ENCODE peak calls at places on chromosome 7, in ten cellular contexts. One of them, this sample, is unnamed.

GRCh38 chr7:2663121-2663886 is 24.7 kb upstream of the AMZ1 start:
- DNase-seq in AG09309: no peak
- DNase-seq in immature natural killer cell: no peak
- DNase-seq in uterus: no peak
- DNase-seq in aorta: peak
- DNase-seq in HuH-7: no peak
- DNase-seq in GM23248: no peak
- DNase-seq in activated CD4-positive, alpha-beta T cell treated with anti-CD3 and anti-CD28 coated beads, Interleukin-2, amount 10 ng/mL, durations not matched to agents 7 days and 5 days: no peak
- DNase-seq in H1: no peak
- DNase-seq in T follicular helper cell: no peak
- DNase-seq in this sample: no peak

GRCh38 chr7:156147771-156148504 is 335.7 kb upstream of the SHH start:
- DNase-seq in GM23248: no peak
- DNase-seq in AG09309: no peak
- DNase-seq in HuH-7: no peak
- DNase-seq in immature natural killer cell: no peak
- DNase-seq in H1: no peak
- DNase-seq in uterus: no peak
- DNase-seq in activated CD4-positive, alpha-beta T cell treated with anti-CD3 and anti-CD28 coated beads, Interleukin-2, amount 10 ng/mL, durations not matched to agents 7 days and 5 days: no peak
- DNase-seq in aorta: no peak
- DNase-seq in T follicular helper cell: no peak
- DNase-seq in this sample: no peak

GRCh38 chr7:17304926-17305325 is 6.5 kb downstream of the AHR start:
- DNase-seq in H1: no peak
- DNase-seq in aorta: no peak
- DNase-seq in immature natural killer cell: no peak
- DNase-seq in GM23248: peak
- DNase-seq in uterus: no peak
- DNase-seq in activated CD4-positive, alpha-beta T cell treated with anti-CD3 and anti-CD28 coated beads, Interleukin-2, amount 10 ng/mL, durations not matched to agents 7 days and 5 days: no peak
- DNase-seq in HuH-7: no peak
- DNase-seq in T follicular helper cell: no peak
- DNase-seq in AG09309: peak
- DNase-seq in this sample: no peak

GRCh38 chr7:115724400-115725056 is 306.0 kb downstream of the TFEC start:
- DNase-seq in H1: no peak
- DNase-seq in GM23248: no peak
- DNase-seq in T follicular helper cell: no peak
- DNase-seq in uterus: no peak
- DNase-seq in immature natural killer cell: no peak
- DNase-seq in HuH-7: no peak
- DNase-seq in activated CD4-positive, alpha-beta T cell treated with anti-CD3 and anti-CD28 coated beads, Interleukin-2, amount 10 ng/mL, durations not matched to agents 7 days and 5 days: no peak
- DNase-seq in AG09309: no peak
- DNase-seq in aorta: no peak
- DNase-seq in this sample: no peak

GRCh38 chr7:45185028-45185863 is 27.7 kb downstream of the RAMP3 start:
- DNase-seq in GM23248: no peak
- DNase-seq in HuH-7: no peak
- DNase-seq in T follicular helper cell: no peak
- DNase-seq in aorta: peak
- DNase-seq in activated CD4-positive, alpha-beta T cell treated with anti-CD3 and anti-CD28 coated beads, Interleukin-2, amount 10 ng/mL, durations not matched to agents 7 days and 5 days: no peak
- DNase-seq in uterus: peak
- DNase-seq in AG09309: no peak
- DNase-seq in H1: no peak
- DNase-seq in immature natural killer cell: no peak
- DNase-seq in this sample: peak

GRCh38 chr7:140831724-140832123 is 93.0 kb downstream of the BRAF start:
- DNase-seq in uterus: no peak
- DNase-seq in T follicular helper cell: no peak
- DNase-seq in H1: no peak
- DNase-seq in immature natural killer cell: no peak
- DNase-seq in AG09309: no peak
- DNase-seq in GM23248: no peak
- DNase-seq in HuH-7: no peak
- DNase-seq in aorta: no peak
- DNase-seq in activated CD4-positive, alpha-beta T cell treated with anti-CD3 and anti-CD28 coated beads, Interleukin-2, amount 10 ng/mL, durations not matched to agents 7 days and 5 days: no peak
- DNase-seq in this sample: no peak

GRCh38 chr7:28296571-28297483 is 115.5 kb upstream of the CREB5 start:
- DNase-seq in H1: peak
- DNase-seq in T follicular helper cell: peak
- DNase-seq in aorta: no peak
- DNase-seq in HuH-7: peak
- DNase-seq in GM23248: peak
- DNase-seq in uterus: no peak
- DNase-seq in activated CD4-positive, alpha-beta T cell treated with anti-CD3 and anti-CD28 coated beads, Interleukin-2, amount 10 ng/mL, durations not matched to agents 7 days and 5 days: peak
- DNase-seq in AG09309: no peak
- DNase-seq in immature natural killer cell: peak
- DNase-seq in this sample: peak

GRCh38 chr7:94547128-94547527 is 37.5 kb downstream of the CASD1 start:
- DNase-seq in aorta: no peak
- DNase-seq in uterus: no peak
- DNase-seq in H1: no peak
- DNase-seq in GM23248: no peak
- DNase-seq in activated CD4-positive, alpha-beta T cell treated with anti-CD3 and anti-CD28 coated beads, Interleukin-2, amount 10 ng/mL, durations not matched to agents 7 days and 5 days: no peak
- DNase-seq in HuH-7: no peak
- DNase-seq in immature natural killer cell: no peak
- DNase-seq in T follicular helper cell: no peak
- DNase-seq in AG09309: no peak
- DNase-seq in this sample: no peak

GRCh38 chr7:116354546-116355422 is 144.4 kb downstream of the TES start:
- DNase-seq in AG09309: peak
- DNase-seq in HuH-7: peak
- DNase-seq in GM23248: peak
- DNase-seq in H1: peak
- DNase-seq in T follicular helper cell: no peak
- DNase-seq in activated CD4-positive, alpha-beta T cell treated with anti-CD3 and anti-CD28 coated beads, Interleukin-2, amount 10 ng/mL, durations not matched to agents 7 days and 5 days: no peak
- DNase-seq in uterus: peak
- DNase-seq in aorta: peak
- DNase-seq in immature natural killer cell: no peak
- DNase-seq in this sample: no peak

GRCh38 chr7:50653116-50653854 is 88.1 kb upstream of the DDC start:
- DNase-seq in GM23248: peak
- DNase-seq in immature natural killer cell: no peak
- DNase-seq in uterus: peak
- DNase-seq in AG09309: no peak
- DNase-seq in activated CD4-positive, alpha-beta T cell treated with anti-CD3 and anti-CD28 coated beads, Interleukin-2, amount 10 ng/mL, durations not matched to agents 7 days and 5 days: no peak
- DNase-seq in H1: no peak
- DNase-seq in aorta: peak
- DNase-seq in T follicular helper cell: no peak
- DNase-seq in HuH-7: peak
- DNase-seq in this sample: no peak

GRCh38 chr7:1990001-1990670 is 242.6 kb downstream of the MAD1L1 start:
- DNase-seq in H1: no peak
- DNase-seq in T follicular helper cell: no peak
- DNase-seq in activated CD4-positive, alpha-beta T cell treated with anti-CD3 and anti-CD28 coated beads, Interleukin-2, amount 10 ng/mL, durations not matched to agents 7 days and 5 days: no peak
- DNase-seq in HuH-7: no peak
- DNase-seq in AG09309: no peak
- DNase-seq in uterus: no peak
- DNase-seq in immature natural killer cell: no peak
- DNase-seq in GM23248: no peak
- DNase-seq in aorta: no peak
- DNase-seq in this sample: no peak

GRCh38 chr7:31633454-31633853 is 53.6 kb upstream of the PPP1R17 start:
- DNase-seq in activated CD4-positive, alpha-beta T cell treated with anti-CD3 and anti-CD28 coated beads, Interleukin-2, amount 10 ng/mL, durations not matched to agents 7 days and 5 days: no peak
- DNase-seq in HuH-7: no peak
- DNase-seq in immature natural killer cell: no peak
- DNase-seq in aorta: no peak
- DNase-seq in GM23248: peak
- DNase-seq in H1: no peak
- DNase-seq in AG09309: no peak
- DNase-seq in uterus: no peak
- DNase-seq in T follicular helper cell: no peak
- DNase-seq in this sample: no peak

GRCh38 chr7:119578116-119578515 is 694.9 kb upstream of the KCND2 start:
- DNase-seq in immature natural killer cell: no peak
- DNase-seq in GM23248: no peak
- DNase-seq in H1: no peak
- DNase-seq in activated CD4-positive, alpha-beta T cell treated with anti-CD3 and anti-CD28 coated beads, Interleukin-2, amount 10 ng/mL, durations not matched to agents 7 days and 5 days: no peak
- DNase-seq in uterus: no peak
- DNase-seq in HuH-7: no peak
- DNase-seq in aorta: no peak
- DNase-seq in T follicular helper cell: no peak
- DNase-seq in AG09309: no peak
- DNase-seq in this sample: no peak

GRCh38 chr7:43758029-43758860 is at the start of gene BLVRA:
- DNase-seq in H1: no peak
- DNase-seq in immature natural killer cell: peak
- DNase-seq in GM23248: peak
- DNase-seq in activated CD4-positive, alpha-beta T cell treated with anti-CD3 and anti-CD28 coated beads, Interleukin-2, amount 10 ng/mL, durations not matched to agents 7 days and 5 days: peak
- DNase-seq in T follicular helper cell: peak
- DNase-seq in HuH-7: peak
- DNase-seq in aorta: peak
- DNase-seq in AG09309: no peak
- DNase-seq in uterus: peak
- DNase-seq in this sample: peak

GRCh38 chr7:151666886-151667285 is 147.2 kb upstream of the RHEB start:
- DNase-seq in AG09309: no peak
- DNase-seq in GM23248: no peak
- DNase-seq in activated CD4-positive, alpha-beta T cell treated with anti-CD3 and anti-CD28 coated beads, Interleukin-2, amount 10 ng/mL, durations not matched to agents 7 days and 5 days: no peak
- DNase-seq in aorta: no peak
- DNase-seq in HuH-7: no peak
- DNase-seq in uterus: no peak
- DNase-seq in T follicular helper cell: no peak
- DNase-seq in immature natural killer cell: no peak
- DNase-seq in H1: no peak
- DNase-seq in this sample: no peak

GRCh38 chr7:98526059-98526458 is 91.0 kb upstream of the NPTX2 start:
- DNase-seq in H1: no peak
- DNase-seq in GM23248: no peak
- DNase-seq in T follicular helper cell: no peak
- DNase-seq in activated CD4-positive, alpha-beta T cell treated with anti-CD3 and anti-CD28 coated beads, Interleukin-2, amount 10 ng/mL, durations not matched to agents 7 days and 5 days: no peak
- DNase-seq in AG09309: no peak
- DNase-seq in aorta: no peak
- DNase-seq in HuH-7: no peak
- DNase-seq in uterus: no peak
- DNase-seq in immature natural killer cell: no peak
- DNase-seq in this sample: no peak

GRCh38 chr7:158973440-158973839 is 117.1 kb downstream of the DYNC2I1 start:
- DNase-seq in immature natural killer cell: peak
- DNase-seq in uterus: no peak
- DNase-seq in H1: peak
- DNase-seq in activated CD4-positive, alpha-beta T cell treated with anti-CD3 and anti-CD28 coated beads, Interleukin-2, amount 10 ng/mL, durations not matched to agents 7 days and 5 days: no peak
- DNase-seq in T follicular helper cell: peak
- DNase-seq in HuH-7: no peak
- DNase-seq in AG09309: no peak
- DNase-seq in aorta: no peak
- DNase-seq in GM23248: no peak
- DNase-seq in this sample: peak

GRCh38 chr7:94174956-94175355 is 170.8 kb upstream of the BET1 start:
- DNase-seq in aorta: no peak
- DNase-seq in uterus: no peak
- DNase-seq in T follicular helper cell: no peak
- DNase-seq in AG09309: no peak
- DNase-seq in H1: no peak
- DNase-seq in GM23248: no peak
- DNase-seq in immature natural killer cell: no peak
- DNase-seq in activated CD4-positive, alpha-beta T cell treated with anti-CD3 and anti-CD28 coated beads, Interleukin-2, amount 10 ng/mL, durations not matched to agents 7 days and 5 days: no peak
- DNase-seq in HuH-7: no peak
- DNase-seq in this sample: no peak

GRCh38 chr7:121330053-121330833 is 1.4 kb downstream of the WNT16 start:
- DNase-seq in T follicular helper cell: no peak
- DNase-seq in uterus: no peak
- DNase-seq in GM23248: peak
- DNase-seq in H1: no peak
- DNase-seq in HuH-7: no peak
- DNase-seq in AG09309: no peak
- DNase-seq in activated CD4-positive, alpha-beta T cell treated with anti-CD3 and anti-CD28 coated beads, Interleukin-2, amount 10 ng/mL, durations not matched to agents 7 days and 5 days: no peak
- DNase-seq in immature natural killer cell: no peak
- DNase-seq in aorta: no peak
- DNase-seq in this sample: no peak

GRCh38 chr7:120254845-120255244 is 18.1 kb upstream of the KCND2 start:
- DNase-seq in immature natural killer cell: no peak
- DNase-seq in T follicular helper cell: no peak
- DNase-seq in uterus: no peak
- DNase-seq in HuH-7: no peak
- DNase-seq in H1: no peak
- DNase-seq in activated CD4-positive, alpha-beta T cell treated with anti-CD3 and anti-CD28 coated beads, Interleukin-2, amount 10 ng/mL, durations not matched to agents 7 days and 5 days: no peak
- DNase-seq in AG09309: no peak
- DNase-seq in aorta: no peak
- DNase-seq in GM23248: peak
- DNase-seq in this sample: no peak

GRCh38 chr7:27314111-27314510 is 71.5 kb downstream of the EVX1 start:
- DNase-seq in H1: no peak
- DNase-seq in GM23248: no peak
- DNase-seq in uterus: no peak
- DNase-seq in aorta: no peak
- DNase-seq in immature natural killer cell: no peak
- DNase-seq in activated CD4-positive, alpha-beta T cell treated with anti-CD3 and anti-CD28 coated beads, Interleukin-2, amount 10 ng/mL, durations not matched to agents 7 days and 5 days: no peak
- DNase-seq in T follicular helper cell: no peak
- DNase-seq in HuH-7: no peak
- DNase-seq in AG09309: no peak
- DNase-seq in this sample: no peak

GRCh38 chr7:2438775-2439174 is 35.4 kb downstream of the CHST12 start:
- DNase-seq in uterus: no peak
- DNase-seq in HuH-7: no peak
- DNase-seq in immature natural killer cell: no peak
- DNase-seq in GM23248: no peak
- DNase-seq in H1: no peak
- DNase-seq in T follicular helper cell: no peak
- DNase-seq in activated CD4-positive, alpha-beta T cell treated with anti-CD3 and anti-CD28 coated beads, Interleukin-2, amount 10 ng/mL, durations not matched to agents 7 days and 5 days: no peak
- DNase-seq in AG09309: no peak
- DNase-seq in aorta: no peak
- DNase-seq in this sample: no peak

GRCh38 chr7:147711429-147711828 is 879.1 kb upstream of the C7orf33 start:
- DNase-seq in H1: no peak
- DNase-seq in aorta: no peak
- DNase-seq in HuH-7: no peak
- DNase-seq in immature natural killer cell: no peak
- DNase-seq in activated CD4-positive, alpha-beta T cell treated with anti-CD3 and anti-CD28 coated beads, Interleukin-2, amount 10 ng/mL, durations not matched to agents 7 days and 5 days: no peak
- DNase-seq in GM23248: no peak
- DNase-seq in uterus: no peak
- DNase-seq in T follicular helper cell: no peak
- DNase-seq in AG09309: no peak
- DNase-seq in this sample: no peak

GRCh38 chr7:29329686-29330085 is 135.1 kb downstream of the CHN2 start:
- DNase-seq in H1: no peak
- DNase-seq in T follicular helper cell: no peak
- DNase-seq in uterus: no peak
- DNase-seq in GM23248: no peak
- DNase-seq in immature natural killer cell: no peak
- DNase-seq in aorta: no peak
- DNase-seq in HuH-7: no peak
- DNase-seq in AG09309: no peak
- DNase-seq in activated CD4-positive, alpha-beta T cell treated with anti-CD3 and anti-CD28 coated beads, Interleukin-2, amount 10 ng/mL, durations not matched to agents 7 days and 5 days: no peak
- DNase-seq in this sample: no peak

GRCh38 chr7:20307119-20307518 is 23.6 kb upstream of the ITGB8 start:
- DNase-seq in H1: no peak
- DNase-seq in AG09309: no peak
- DNase-seq in HuH-7: no peak
- DNase-seq in T follicular helper cell: no peak
- DNase-seq in activated CD4-positive, alpha-beta T cell treated with anti-CD3 and anti-CD28 coated beads, Interleukin-2, amount 10 ng/mL, durations not matched to agents 7 days and 5 days: no peak
- DNase-seq in immature natural killer cell: no peak
- DNase-seq in GM23248: peak
- DNase-seq in aorta: no peak
- DNase-seq in uterus: no peak
- DNase-seq in this sample: no peak

GRCh38 chr7:64611717-64612116 is 48.8 kb upstream of the ZNF680 start:
- DNase-seq in HuH-7: no peak
- DNase-seq in AG09309: no peak
- DNase-seq in H1: no peak
- DNase-seq in aorta: no peak
- DNase-seq in immature natural killer cell: no peak
- DNase-seq in GM23248: no peak
- DNase-seq in uterus: no peak
- DNase-seq in T follicular helper cell: no peak
- DNase-seq in activated CD4-positive, alpha-beta T cell treated with anti-CD3 and anti-CD28 coated beads, Interleukin-2, amount 10 ng/mL, durations not matched to agents 7 days and 5 days: no peak
- DNase-seq in this sample: no peak

GRCh38 chr7:151621961-151622360 is 102.3 kb upstream of the RHEB start:
- DNase-seq in H1: no peak
- DNase-seq in GM23248: no peak
- DNase-seq in uterus: no peak
- DNase-seq in HuH-7: no peak
- DNase-seq in AG09309: no peak
- DNase-seq in T follicular helper cell: no peak
- DNase-seq in activated CD4-positive, alpha-beta T cell treated with anti-CD3 and anti-CD28 coated beads, Interleukin-2, amount 10 ng/mL, durations not matched to agents 7 days and 5 days: no peak
- DNase-seq in immature natural killer cell: no peak
- DNase-seq in aorta: no peak
- DNase-seq in this sample: no peak

GRCh38 chr7:73864981-73865711 is 4.2 kb downstream of the TMEM270 start:
- DNase-seq in HuH-7: no peak
- DNase-seq in T follicular helper cell: no peak
- DNase-seq in H1: no peak
- DNase-seq in AG09309: no peak
- DNase-seq in aorta: no peak
- DNase-seq in immature natural killer cell: no peak
- DNase-seq in GM23248: no peak
- DNase-seq in uterus: no peak
- DNase-seq in activated CD4-positive, alpha-beta T cell treated with anti-CD3 and anti-CD28 coated beads, Interleukin-2, amount 10 ng/mL, durations not matched to agents 7 days and 5 days: no peak
- DNase-seq in this sample: no peak

This sample was measured in activated naive CD8-positive, alpha-beta T cell treated with anti-CD3 and anti-CD28 coated beads, Interleukin-2, amount 10 ng/mL, durations not matched to agents 7 days and 5 days.